ENCODE peak calls at places on chromosomes 7 and 10, in four cellular contexts. One of them, this sample, is unnamed.
A peak's percentile ranks its signal among the peaks of the same experiment; 100 is the strongest.

GRCh38 chr10:14532473-14533251 is 201.9 kb upstream of the FRMD4A start:
- DNase-seq in AG04450: no peak
- DNase-seq in endodermal cell: no peak
- DNase-seq in tibial artery: no peak
- DNase-seq in this sample: peak; percentile 73

GRCh38 chr10:129090618-129091366 is 376.2 kb upstream of the MGMT start:
- DNase-seq in AG04450: no peak
- DNase-seq in endodermal cell: no peak
- DNase-seq in tibial artery: no peak
- DNase-seq in this sample: no peak

GRCh38 chr10:97207756-97208346 is 22.1 kb upstream of the SLIT1 start:
- DNase-seq in AG04450: no peak
- DNase-seq in endodermal cell: no peak
- DNase-seq in tibial artery: no peak
- DNase-seq in this sample: no peak

GRCh38 chr10:68125770-68126169 is 16.5 kb downstream of the MYPN start:
- DNase-seq in AG04450: no peak
- DNase-seq in endodermal cell: no peak
- DNase-seq in tibial artery: no peak
- DNase-seq in this sample: no peak

GRCh38 chr7:27459021-27459728 is 203.5 kb downstream of the HIBADH start:
- DNase-seq in AG04450: no peak
- DNase-seq in endodermal cell: no peak
- DNase-seq in tibial artery: no peak
- DNase-seq in this sample: no peak

GRCh38 chr7:137342340-137342739 is 1.2 kb downstream of the PTN start:
- DNase-seq in AG04450: no peak
- DNase-seq in endodermal cell: no peak
- DNase-seq in tibial artery: no peak
- DNase-seq in this sample: no peak

GRCh38 chr10:47401874-47402645 is 18.0 kb upstream of the ZNF488 start:
- DNase-seq in AG04450: no peak
- DNase-seq in endodermal cell: no peak
- DNase-seq in tibial artery: no peak
- DNase-seq in this sample: no peak

GRCh38 chr10:25245171-25245570 is 70.4 kb downstream of the GPR158 start:
- DNase-seq in AG04450: no peak
- DNase-seq in endodermal cell: no peak
- DNase-seq in tibial artery: no peak
- DNase-seq in this sample: no peak

GRCh38 chr7:98617051-98617959 is at the start of gene NPTX2:
- DNase-seq in AG04450: no peak
- DNase-seq in endodermal cell: peak; percentile 93
- DNase-seq in tibial artery: no peak
- DNase-seq in this sample: no peak

GRCh38 chr10:92850186-92850585 is 1.9 kb downstream of the EXOC6 start:
- DNase-seq in AG04450: no peak
- DNase-seq in endodermal cell: no peak
- DNase-seq in tibial artery: no peak
- DNase-seq in this sample: no peak

GRCh38 chr7:46764100-46764941 is 817.6 kb downstream of the TNS3 start:
- DNase-seq in AG04450: peak; percentile 82
- DNase-seq in endodermal cell: no peak
- DNase-seq in tibial artery: peak; percentile 72
- DNase-seq in this sample: peak; percentile 92

GRCh38 chr10:102931643-102932042 is 13.5 kb downstream of the CNNM2 start:
- DNase-seq in AG04450: no peak
- DNase-seq in endodermal cell: no peak
- DNase-seq in tibial artery: no peak
- DNase-seq in this sample: no peak

GRCh38 chr7:96331775-96332174 is 9.9 kb upstream of the SLC25A13 start:
- DNase-seq in AG04450: no peak
- DNase-seq in endodermal cell: no peak
- DNase-seq in tibial artery: no peak
- DNase-seq in this sample: no peak

GRCh38 chr10:119139464-119140067 is 25.9 kb downstream of the SFXN4 start:
- DNase-seq in AG04450: no peak
- DNase-seq in endodermal cell: peak; percentile 86
- DNase-seq in tibial artery: no peak
- DNase-seq in this sample: no peak

GRCh38 chr7:318476-319266 is 28.7 kb downstream of the FOXL3 start:
- DNase-seq in AG04450: no peak
- DNase-seq in endodermal cell: no peak
- DNase-seq in tibial artery: no peak
- DNase-seq in this sample: no peak

GRCh38 chr7:51274955-51275354 is 41.7 kb downstream of the COBL start:
- DNase-seq in AG04450: no peak
- DNase-seq in endodermal cell: no peak
- DNase-seq in tibial artery: no peak
- DNase-seq in this sample: no peak

GRCh38 chr7:127874049-127874636 is 157.1 kb downstream of the LRRC4 start:
- DNase-seq in AG04450: no peak
- DNase-seq in endodermal cell: no peak
- DNase-seq in tibial artery: no peak
- DNase-seq in this sample: no peak

GRCh38 chr10:88853155-88853554 is 1.5 kb upstream of the ANKRD22 start:
- DNase-seq in AG04450: no peak
- DNase-seq in endodermal cell: no peak
- DNase-seq in tibial artery: no peak
- DNase-seq in this sample: no peak

GRCh38 chr7:128830231-128831177 is at the start of gene FLNC:
- DNase-seq in AG04450: no peak
- DNase-seq in endodermal cell: peak; percentile 72
- DNase-seq in tibial artery: peak; percentile 65
- DNase-seq in this sample: no peak

GRCh38 chr10:98031440-98031839 is 1.0 kb upstream of the CRTAC1 start:
- DNase-seq in AG04450: no peak
- DNase-seq in endodermal cell: no peak
- DNase-seq in tibial artery: no peak
- DNase-seq in this sample: no peak

GRCh38 chr10:17144757-17145156 is 15.1 kb upstream of the CUBN start:
- DNase-seq in AG04450: no peak
- DNase-seq in endodermal cell: no peak
- DNase-seq in tibial artery: no peak
- DNase-seq in this sample: no peak

GRCh38 chr10:128040681-128041080 is 85.5 kb downstream of the MKI67 start:
- DNase-seq in AG04450: no peak
- DNase-seq in endodermal cell: no peak
- DNase-seq in tibial artery: no peak
- DNase-seq in this sample: no peak

GRCh38 chr10:70920519-70920918 is 32.2 kb upstream of the PCBD1 start:
- DNase-seq in AG04450: no peak
- DNase-seq in endodermal cell: no peak
- DNase-seq in tibial artery: no peak
- DNase-seq in this sample: no peak

GRCh38 chr10:63217120-63217605 is 84.0 kb downstream of the NRBF2 start:
- DNase-seq in AG04450: no peak
- DNase-seq in endodermal cell: no peak
- DNase-seq in tibial artery: no peak
- DNase-seq in this sample: no peak

GRCh38 chr7:123665157-123665556 is 9.5 kb downstream of the LMOD2 start:
- DNase-seq in AG04450: no peak
- DNase-seq in endodermal cell: no peak
- DNase-seq in tibial artery: no peak
- DNase-seq in this sample: no peak

GRCh38 chr7:55022618-55022985 is 3.8 kb downstream of the EGFR start:
- DNase-seq in AG04450: no peak
- DNase-seq in endodermal cell: no peak
- DNase-seq in tibial artery: no peak
- DNase-seq in this sample: no peak

GRCh38 chr10:112589081-112589480 is 142.1 kb downstream of the VTI1A start:
- DNase-seq in AG04450: no peak
- DNase-seq in endodermal cell: no peak
- DNase-seq in tibial artery: no peak
- DNase-seq in this sample: no peak

GRCh38 chr7:128113839-128114238 is 82.6 kb upstream of the LRRC4 start:
- DNase-seq in AG04450: no peak
- DNase-seq in endodermal cell: peak; percentile 22
- DNase-seq in tibial artery: no peak
- DNase-seq in this sample: no peak

GRCh38 chr10:82850166-82850565 is 975.2 kb downstream of the NRG3 start:
- DNase-seq in AG04450: no peak
- DNase-seq in endodermal cell: no peak
- DNase-seq in tibial artery: no peak
- DNase-seq in this sample: no peak

GRCh38 chr7:4010923-4011656 is 671.0 kb upstream of the FOXK1 start:
- DNase-seq in AG04450: no peak
- DNase-seq in endodermal cell: peak; percentile 80
- DNase-seq in tibial artery: no peak
- DNase-seq in this sample: no peak

DNA sequence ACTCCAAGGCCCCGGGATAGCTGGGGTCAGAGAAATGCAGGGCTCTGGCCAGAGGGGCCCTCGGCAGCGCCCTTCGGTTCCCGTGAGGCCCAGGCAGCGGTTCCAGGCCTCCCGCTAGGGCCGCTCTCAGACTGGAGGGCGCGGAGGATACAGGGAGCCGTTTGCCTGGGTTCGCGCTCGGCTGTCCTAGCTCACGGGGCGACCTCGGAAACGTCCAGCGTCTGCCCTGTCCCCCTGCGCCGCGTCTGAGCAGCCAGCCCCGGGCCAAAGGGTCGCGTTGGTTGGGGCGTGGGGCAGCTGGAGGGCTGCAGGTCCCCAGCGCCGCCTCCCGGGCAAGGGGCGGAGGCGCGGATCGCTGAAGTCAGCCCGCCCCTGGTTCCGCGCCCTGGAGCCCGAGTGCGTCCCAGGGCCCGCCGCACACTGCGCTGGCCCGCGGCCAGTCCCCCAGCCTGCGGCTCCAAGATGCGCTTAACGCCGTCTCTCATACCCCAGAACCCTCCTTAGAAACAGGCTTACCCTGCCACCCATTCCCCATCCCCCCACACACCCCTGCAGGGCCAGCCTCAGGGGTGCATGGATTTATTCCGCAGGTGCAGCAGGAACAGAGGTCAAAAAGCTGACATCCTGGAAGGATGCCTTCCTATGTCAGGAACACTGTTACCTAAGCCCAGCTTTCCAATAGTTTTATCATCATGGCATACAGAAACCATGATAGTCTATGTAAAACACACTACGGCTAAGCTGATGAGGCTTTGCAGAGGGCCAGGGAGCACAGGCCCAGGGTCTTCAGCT is 22.1 kb upstream of the OPN4 start:
- DNase-seq in AG04450: no peak
- DNase-seq in endodermal cell: peak; percentile 93
- DNase-seq in tibial artery: no peak
- DNase-seq in this sample: no peak
- H3K4me3 ChIP-seq in AG04450: peak overlapping the region; percentile 48
- H3K4me3 ChIP-seq in endodermal cell: peak overlapping the region; percentile 70
- H3K4me3 ChIP-seq in tibial artery: peak overlapping the region; percentile 42
- H3K4me3 ChIP-seq in this sample: peak overlapping the region; percentile 42

DNA sequence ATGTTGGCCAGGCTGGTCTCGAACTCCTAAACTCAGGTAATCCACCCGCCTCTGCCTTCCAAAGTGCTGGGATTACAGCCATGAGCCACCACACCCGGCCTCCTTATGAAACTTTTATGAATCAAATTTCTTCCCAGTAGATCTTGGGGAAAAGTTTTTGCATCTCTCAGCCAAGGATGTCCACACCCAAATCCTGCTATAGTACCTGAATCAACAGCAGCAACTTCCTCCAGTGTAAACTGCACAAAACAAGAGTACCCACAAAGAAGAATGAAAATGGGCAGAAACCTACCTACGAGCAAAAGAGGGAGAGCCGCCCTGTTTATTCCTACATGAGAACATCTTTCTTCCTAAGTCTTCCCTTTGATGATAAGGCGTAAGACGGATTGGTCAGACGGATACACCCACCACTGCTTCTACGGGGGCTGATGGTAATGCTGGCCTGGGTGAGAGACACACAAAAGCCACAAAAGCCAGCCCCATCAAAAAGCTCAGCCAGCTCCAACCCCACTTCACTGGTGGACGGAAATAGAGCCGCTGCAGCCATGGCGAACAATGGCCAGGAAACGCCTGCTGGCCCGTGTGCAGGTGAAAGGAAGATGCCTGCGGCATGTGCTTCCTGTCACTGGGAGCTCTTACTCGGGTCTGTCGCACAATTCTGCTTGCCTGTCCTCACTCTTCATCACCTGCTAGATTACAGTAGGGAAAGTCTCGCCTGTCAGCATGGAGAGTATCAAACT is 10.4 kb downstream of the JCAD start:
- DNase-seq in AG04450: no peak
- DNase-seq in endodermal cell: no peak
- DNase-seq in tibial artery: no peak
- DNase-seq in this sample: no peak
- H3K4me3 ChIP-seq in AG04450: no peak overlapping the region
- H3K4me3 ChIP-seq in endodermal cell: no peak overlapping the region
- H3K4me3 ChIP-seq in tibial artery: no peak overlapping the region
- H3K4me3 ChIP-seq in this sample: no peak overlapping the region

GRCh38 chr7:150388306-150388705 is 9.2 kb downstream of the ZNF775 start:
- DNase-seq in AG04450: no peak
- DNase-seq in endodermal cell: no peak
- DNase-seq in tibial artery: no peak
- DNase-seq in this sample: no peak
- H3K4me3 ChIP-seq in AG04450: no peak overlapping the region
- H3K4me3 ChIP-seq in endodermal cell: no peak overlapping the region
- H3K4me3 ChIP-seq in tibial artery: no peak overlapping the region
- H3K4me3 ChIP-seq in this sample: no peak overlapping the region

DNA sequence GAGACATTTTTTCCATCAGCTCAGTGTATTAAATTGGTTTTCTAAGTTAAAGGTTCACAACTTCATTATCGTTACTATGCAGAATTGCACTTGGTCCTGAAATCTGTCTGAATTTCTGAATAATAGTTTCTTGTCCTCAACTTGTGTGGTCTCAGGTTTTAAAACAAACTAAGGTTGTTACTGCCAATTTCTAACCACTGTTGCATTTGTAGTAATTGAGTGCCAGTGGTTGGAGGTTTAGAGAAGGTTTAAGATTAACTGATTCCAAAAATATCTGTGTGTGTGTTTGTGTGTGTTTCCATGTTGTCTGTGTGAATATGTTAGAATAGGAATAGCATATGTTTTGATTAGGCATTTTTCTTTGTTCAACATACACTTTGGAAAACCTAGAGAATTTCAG is 395.9 kb downstream of the AUTS2 start:
- DNase-seq in AG04450: no peak
- DNase-seq in endodermal cell: no peak
- DNase-seq in tibial artery: no peak
- DNase-seq in this sample: no peak
- H3K4me3 ChIP-seq in AG04450: no peak overlapping the region
- H3K4me3 ChIP-seq in endodermal cell: no peak overlapping the region
- H3K4me3 ChIP-seq in tibial artery: no peak overlapping the region
- H3K4me3 ChIP-seq in this sample: no peak overlapping the region

GRCh38 chr10:113600569-113600968 is 47.7 kb downstream of the HABP2 start:
- DNase-seq in AG04450: no peak
- DNase-seq in endodermal cell: no peak
- DNase-seq in tibial artery: no peak
- DNase-seq in this sample: no peak

GRCh38 chr10:113604572-113604971 is 51.7 kb downstream of the HABP2 start:
- DNase-seq in AG04450: no peak
- DNase-seq in endodermal cell: no peak
- DNase-seq in tibial artery: no peak
- DNase-seq in this sample: no peak

GRCh38 chr10:113605207-113605606 is 52.4 kb downstream of the HABP2 start:
- DNase-seq in AG04450: no peak
- DNase-seq in endodermal cell: no peak
- DNase-seq in tibial artery: no peak
- DNase-seq in this sample: no peak

GRCh38 chr10:113603057-113603777 is 50.4 kb downstream of the HABP2 start:
- DNase-seq in AG04450: no peak
- DNase-seq in endodermal cell: no peak
- DNase-seq in tibial artery: no peak
- DNase-seq in this sample: no peak
- H3K4me3 ChIP-seq in AG04450: no peak overlapping the region
- H3K4me3 ChIP-seq in endodermal cell: no peak overlapping the region
- H3K4me3 ChIP-seq in tibial artery: no peak overlapping the region
- H3K4me3 ChIP-seq in this sample: no peak overlapping the region

This sample was measured in epithelial cell of proximal tubule.